ENCODE peak calls at places on chromosomes 3 and 15, in ten cellular contexts. One of them, this sample, is unnamed.

GRCh38 chr3:52128118-52128683 is 26.0 kb downstream of the POC1A start:
- DNase-seq in HuH-7.5: peak
- DNase-seq in EH: peak
- DNase-seq in stimulated activated CD4-positive, alpha-beta T cell treated with anti-CD3 and anti-CD28 coated beads, Interleukin-2, amount 100 ng/mL, for 48 hours: no peak
- DNase-seq in GM04503: no peak
- DNase-seq in astrocyte of the hippocampus: peak
- DNase-seq in activated T-cell treated with anti-CD3 and anti-CD28 coated beads for 48 hours: no peak
- DNase-seq in LoVo: peak
- DNase-seq in AG10803: peak
- DNase-seq in midbrain: no peak
- DNase-seq in this sample: no peak

GRCh38 chr3:131655076-131655685 is 152.4 kb upstream of the MRPL3 start:
- DNase-seq in HuH-7.5: no peak
- DNase-seq in EH: no peak
- DNase-seq in stimulated activated CD4-positive, alpha-beta T cell treated with anti-CD3 and anti-CD28 coated beads, Interleukin-2, amount 100 ng/mL, for 48 hours: no peak
- DNase-seq in GM04503: no peak
- DNase-seq in astrocyte of the hippocampus: no peak
- DNase-seq in activated T-cell treated with anti-CD3 and anti-CD28 coated beads for 48 hours: no peak
- DNase-seq in LoVo: no peak
- DNase-seq in AG10803: peak
- DNase-seq in midbrain: no peak
- DNase-seq in this sample: no peak

GRCh38 chr3:6602329-6602728 is 258.6 kb upstream of the GRM7 start:
- DNase-seq in HuH-7.5: no peak
- DNase-seq in EH: no peak
- DNase-seq in stimulated activated CD4-positive, alpha-beta T cell treated with anti-CD3 and anti-CD28 coated beads, Interleukin-2, amount 100 ng/mL, for 48 hours: no peak
- DNase-seq in GM04503: no peak
- DNase-seq in astrocyte of the hippocampus: no peak
- DNase-seq in activated T-cell treated with anti-CD3 and anti-CD28 coated beads for 48 hours: no peak
- DNase-seq in LoVo: no peak
- DNase-seq in AG10803: no peak
- DNase-seq in midbrain: no peak
- DNase-seq in this sample: no peak

GRCh38 chr3:184811663-184811998 is 335 bp upstream of the VPS8 start:
- DNase-seq in HuH-7.5: no peak
- DNase-seq in EH: no peak
- DNase-seq in stimulated activated CD4-positive, alpha-beta T cell treated with anti-CD3 and anti-CD28 coated beads, Interleukin-2, amount 100 ng/mL, for 48 hours: no peak
- DNase-seq in GM04503: no peak
- DNase-seq in astrocyte of the hippocampus: no peak
- DNase-seq in activated T-cell treated with anti-CD3 and anti-CD28 coated beads for 48 hours: no peak
- DNase-seq in LoVo: no peak
- DNase-seq in AG10803: no peak
- DNase-seq in midbrain: no peak
- DNase-seq in this sample: no peak

GRCh38 chr15:90232196-90232595 is 1.5 kb downstream of the CIB1 start:
- DNase-seq in HuH-7.5: no peak
- DNase-seq in EH: no peak
- DNase-seq in stimulated activated CD4-positive, alpha-beta T cell treated with anti-CD3 and anti-CD28 coated beads, Interleukin-2, amount 100 ng/mL, for 48 hours: no peak
- DNase-seq in GM04503: no peak
- DNase-seq in astrocyte of the hippocampus: no peak
- DNase-seq in activated T-cell treated with anti-CD3 and anti-CD28 coated beads for 48 hours: no peak
- DNase-seq in LoVo: no peak
- DNase-seq in AG10803: no peak
- DNase-seq in midbrain: no peak
- DNase-seq in this sample: no peak

GRCh38 chr15:40338921-40339620 is 1.7 kb downstream of the CCDC9B start:
- DNase-seq in HuH-7.5: no peak
- DNase-seq in EH: peak
- DNase-seq in stimulated activated CD4-positive, alpha-beta T cell treated with anti-CD3 and anti-CD28 coated beads, Interleukin-2, amount 100 ng/mL, for 48 hours: no peak
- DNase-seq in GM04503: peak
- DNase-seq in astrocyte of the hippocampus: peak
- DNase-seq in activated T-cell treated with anti-CD3 and anti-CD28 coated beads for 48 hours: no peak
- DNase-seq in LoVo: peak
- DNase-seq in AG10803: peak
- DNase-seq in midbrain: peak
- DNase-seq in this sample: peak

GRCh38 chr3:79973482-79973881 is 205.7 kb upstream of the ROBO1 start:
- DNase-seq in HuH-7.5: no peak
- DNase-seq in EH: no peak
- DNase-seq in stimulated activated CD4-positive, alpha-beta T cell treated with anti-CD3 and anti-CD28 coated beads, Interleukin-2, amount 100 ng/mL, for 48 hours: no peak
- DNase-seq in GM04503: no peak
- DNase-seq in astrocyte of the hippocampus: no peak
- DNase-seq in activated T-cell treated with anti-CD3 and anti-CD28 coated beads for 48 hours: no peak
- DNase-seq in LoVo: no peak
- DNase-seq in AG10803: no peak
- DNase-seq in midbrain: no peak
- DNase-seq in this sample: no peak

GRCh38 chr15:85583404-85584390 is 203.3 kb downstream of the AKAP13 start:
- DNase-seq in HuH-7.5: no peak
- DNase-seq in EH: peak
- DNase-seq in stimulated activated CD4-positive, alpha-beta T cell treated with anti-CD3 and anti-CD28 coated beads, Interleukin-2, amount 100 ng/mL, for 48 hours: no peak
- DNase-seq in GM04503: no peak
- DNase-seq in astrocyte of the hippocampus: peak
- DNase-seq in activated T-cell treated with anti-CD3 and anti-CD28 coated beads for 48 hours: peak
- DNase-seq in LoVo: peak
- DNase-seq in AG10803: peak
- DNase-seq in midbrain: peak
- DNase-seq in this sample: no peak

GRCh38 chr3:22862111-22862510 is 341.0 kb upstream of the UBE2E2 start:
- DNase-seq in HuH-7.5: no peak
- DNase-seq in EH: no peak
- DNase-seq in stimulated activated CD4-positive, alpha-beta T cell treated with anti-CD3 and anti-CD28 coated beads, Interleukin-2, amount 100 ng/mL, for 48 hours: no peak
- DNase-seq in GM04503: no peak
- DNase-seq in astrocyte of the hippocampus: no peak
- DNase-seq in activated T-cell treated with anti-CD3 and anti-CD28 coated beads for 48 hours: no peak
- DNase-seq in LoVo: no peak
- DNase-seq in AG10803: no peak
- DNase-seq in midbrain: no peak
- DNase-seq in this sample: no peak

GRCh38 chr3:133821767-133822638 is 16.4 kb downstream of the SRPRB start:
- DNase-seq in HuH-7.5: no peak
- DNase-seq in EH: peak
- DNase-seq in stimulated activated CD4-positive, alpha-beta T cell treated with anti-CD3 and anti-CD28 coated beads, Interleukin-2, amount 100 ng/mL, for 48 hours: no peak
- DNase-seq in GM04503: peak
- DNase-seq in astrocyte of the hippocampus: peak
- DNase-seq in activated T-cell treated with anti-CD3 and anti-CD28 coated beads for 48 hours: no peak
- DNase-seq in LoVo: peak
- DNase-seq in AG10803: peak
- DNase-seq in midbrain: peak
- DNase-seq in this sample: peak

GRCh38 chr15:34795267-34796081 is at the start of gene ACTC1:
- DNase-seq in HuH-7.5: peak
- DNase-seq in EH: peak
- DNase-seq in stimulated activated CD4-positive, alpha-beta T cell treated with anti-CD3 and anti-CD28 coated beads, Interleukin-2, amount 100 ng/mL, for 48 hours: no peak
- DNase-seq in GM04503: no peak
- DNase-seq in astrocyte of the hippocampus: peak
- DNase-seq in activated T-cell treated with anti-CD3 and anti-CD28 coated beads for 48 hours: no peak
- DNase-seq in LoVo: peak
- DNase-seq in AG10803: peak
- DNase-seq in midbrain: no peak
- DNase-seq in this sample: no peak

GRCh38 chr15:68930268-68931022 is at the start of gene SPESP1:
- DNase-seq in HuH-7.5: no peak
- DNase-seq in EH: peak
- DNase-seq in stimulated activated CD4-positive, alpha-beta T cell treated with anti-CD3 and anti-CD28 coated beads, Interleukin-2, amount 100 ng/mL, for 48 hours: peak
- DNase-seq in GM04503: peak
- DNase-seq in astrocyte of the hippocampus: peak
- DNase-seq in activated T-cell treated with anti-CD3 and anti-CD28 coated beads for 48 hours: peak
- DNase-seq in LoVo: no peak
- DNase-seq in AG10803: peak
- DNase-seq in midbrain: peak
- DNase-seq in this sample: no peak

GRCh38 chr3:193030276-193030675 is 112.6 kb upstream of the MB21D2 start:
- DNase-seq in HuH-7.5: no peak
- DNase-seq in EH: peak
- DNase-seq in stimulated activated CD4-positive, alpha-beta T cell treated with anti-CD3 and anti-CD28 coated beads, Interleukin-2, amount 100 ng/mL, for 48 hours: no peak
- DNase-seq in GM04503: no peak
- DNase-seq in astrocyte of the hippocampus: peak
- DNase-seq in activated T-cell treated with anti-CD3 and anti-CD28 coated beads for 48 hours: no peak
- DNase-seq in LoVo: no peak
- DNase-seq in AG10803: peak
- DNase-seq in midbrain: no peak
- DNase-seq in this sample: no peak

GRCh38 chr3:131260525-131260924 is 121.0 kb upstream of the NUDT16 start:
- DNase-seq in HuH-7.5: no peak
- DNase-seq in EH: no peak
- DNase-seq in stimulated activated CD4-positive, alpha-beta T cell treated with anti-CD3 and anti-CD28 coated beads, Interleukin-2, amount 100 ng/mL, for 48 hours: no peak
- DNase-seq in GM04503: no peak
- DNase-seq in astrocyte of the hippocampus: no peak
- DNase-seq in activated T-cell treated with anti-CD3 and anti-CD28 coated beads for 48 hours: no peak
- DNase-seq in LoVo: no peak
- DNase-seq in AG10803: peak
- DNase-seq in midbrain: no peak
- DNase-seq in this sample: no peak

GRCh38 chr3:24522155-24522579 is 27.5 kb upstream of the THRB start:
- DNase-seq in HuH-7.5: peak
- DNase-seq in EH: no peak
- DNase-seq in stimulated activated CD4-positive, alpha-beta T cell treated with anti-CD3 and anti-CD28 coated beads, Interleukin-2, amount 100 ng/mL, for 48 hours: no peak
- DNase-seq in GM04503: no peak
- DNase-seq in astrocyte of the hippocampus: no peak
- DNase-seq in activated T-cell treated with anti-CD3 and anti-CD28 coated beads for 48 hours: no peak
- DNase-seq in LoVo: no peak
- DNase-seq in AG10803: no peak
- DNase-seq in midbrain: no peak
- DNase-seq in this sample: no peak

GRCh38 chr3:64188810-64189560 is 36.3 kb downstream of the PRICKLE2 start:
- DNase-seq in HuH-7.5: no peak
- DNase-seq in EH: peak
- DNase-seq in stimulated activated CD4-positive, alpha-beta T cell treated with anti-CD3 and anti-CD28 coated beads, Interleukin-2, amount 100 ng/mL, for 48 hours: no peak
- DNase-seq in GM04503: peak
- DNase-seq in astrocyte of the hippocampus: peak
- DNase-seq in activated T-cell treated with anti-CD3 and anti-CD28 coated beads for 48 hours: no peak
- DNase-seq in LoVo: peak
- DNase-seq in AG10803: peak
- DNase-seq in midbrain: peak
- DNase-seq in this sample: no peak

GRCh38 chr15:39874890-39875549 is 45.0 kb downstream of the GPR176 start:
- DNase-seq in HuH-7.5: no peak
- DNase-seq in EH: peak
- DNase-seq in stimulated activated CD4-positive, alpha-beta T cell treated with anti-CD3 and anti-CD28 coated beads, Interleukin-2, amount 100 ng/mL, for 48 hours: peak
- DNase-seq in GM04503: no peak
- DNase-seq in astrocyte of the hippocampus: peak
- DNase-seq in activated T-cell treated with anti-CD3 and anti-CD28 coated beads for 48 hours: no peak
- DNase-seq in LoVo: peak
- DNase-seq in AG10803: peak
- DNase-seq in midbrain: peak
- DNase-seq in this sample: no peak

GRCh38 chr3:48564022-48564421 is 441 bp upstream of the UCN2 start:
- DNase-seq in HuH-7.5: no peak
- DNase-seq in EH: peak
- DNase-seq in stimulated activated CD4-positive, alpha-beta T cell treated with anti-CD3 and anti-CD28 coated beads, Interleukin-2, amount 100 ng/mL, for 48 hours: no peak
- DNase-seq in GM04503: peak
- DNase-seq in astrocyte of the hippocampus: peak
- DNase-seq in activated T-cell treated with anti-CD3 and anti-CD28 coated beads for 48 hours: peak
- DNase-seq in LoVo: no peak
- DNase-seq in AG10803: peak
- DNase-seq in midbrain: peak
- DNase-seq in this sample: peak

GRCh38 chr3:194251891-194252560 is 99.1 kb downstream of the CPN2 start:
- DNase-seq in HuH-7.5: no peak
- DNase-seq in EH: no peak
- DNase-seq in stimulated activated CD4-positive, alpha-beta T cell treated with anti-CD3 and anti-CD28 coated beads, Interleukin-2, amount 100 ng/mL, for 48 hours: no peak
- DNase-seq in GM04503: no peak
- DNase-seq in astrocyte of the hippocampus: no peak
- DNase-seq in activated T-cell treated with anti-CD3 and anti-CD28 coated beads for 48 hours: no peak
- DNase-seq in LoVo: no peak
- DNase-seq in AG10803: no peak
- DNase-seq in midbrain: no peak
- DNase-seq in this sample: no peak

This sample was measured in AG09309.